ENCODE peak calls at places on chromosomes 13 and 19, in five cellular contexts. K is EH; U is activated CD4-positive, CD25-positive, alpha-beta regulatory T cell; R is Peyer's patch; X is NCI-H1436. P is an unnamed sample.

GRCh38 chr19:13597625-13598024 is 91.3 kb upstream of the CACNA1A start:
- DNase-seq in X (peak), K (peak), R (no peak), U (no peak), P (peak)

GRCh38 chr13:101090287-101090686 is 326.0 kb downstream of the NALCN start:
- DNase-seq in U (no peak), K (no peak), R (no peak), X (no peak), P (no peak)

GRCh38 chr13:20780318-20780717 is 6.6 kb upstream of the EEF1AKMT1 start:
- DNase-seq in X (no peak), K (no peak), U (no peak), R (no peak), P (no peak)

GRCh38 chr13:113814435-113814821 is 49.4 kb downstream of the GAS6 start:
- DNase-seq in U (no peak), R (no peak), X (no peak), K (peak), P (peak)

GRCh38 chr13:67230774-67231480 is 791 bp upstream of the PCDH9 start:
- DNase-seq in X (no peak), R (peak), K (peak), U (no peak), P (peak)

GRCh38 chr19:3760871-3761361 is 576 bp downstream of the APBA3 start:
- DNase-seq in R (no peak), K (peak), U (no peak), X (no peak), P (peak)

GRCh38 chr19:49930483-49931011 is 1.2 kb upstream of the NUP62 start:
- DNase-seq in R (no peak), X (peak), K (peak), U (peak), P (peak)

GRCh38 chr13:114140909-114141255 is 8.5 kb upstream of the RASA3 start:
- DNase-seq in X (no peak), K (no peak), R (peak), U (peak), P (no peak)

GRCh38 chr13:61136515-61136914 is 279.1 kb downstream of the PCDH20 start:
- DNase-seq in X (no peak), R (no peak), U (no peak), K (no peak), P (no peak)

GRCh38 chr13:108269601-108270328 is at the start of gene TNFSF13B:
- DNase-seq in K (peak), R (peak), X (no peak), U (peak), P (peak)

GRCh38 chr13:109151696-109152095 is 522.3 kb downstream of the MYO16 start:
- DNase-seq in R (no peak), K (no peak), X (no peak), U (no peak), P (no peak)

GRCh38 chr13:58461217-58461616 is 829.7 kb downstream of the PCDH17 start:
- DNase-seq in U (no peak), K (no peak), R (no peak), X (no peak), P (no peak)

GRCh38 chr13:29522044-29522685 is 73.3 kb downstream of the SLC7A1 start:
- DNase-seq in R (peak), U (no peak), X (no peak), K (peak), P (peak)

GRCh38 chr13:23979361-23980159 is 82.3 kb upstream of the C1QTNF9B start:
- DNase-seq in X (no peak), U (no peak), K (peak), R (peak), P (peak)

GRCh38 chr19:14349426-14349825 is 31.8 kb upstream of the ADGRE5 start:
- DNase-seq in U (no peak), R (no peak), X (no peak), K (no peak), P (no peak)

GRCh38 chr13:47598340-47598911 is 402.6 kb downstream of the SUCLA2 start:
- DNase-seq in K (peak), U (no peak), X (no peak), R (no peak), P (peak)

GRCh38 chr19:37551123-37551993 is 43.2 kb downstream of the ZNF571 start:
- DNase-seq in R (peak), X (no peak), K (peak), U (peak), P (peak)

GRCh38 chr19:48852292-48852691 is 16.0 kb upstream of the HSD17B14 start:
- DNase-seq in X (no peak), K (no peak), R (no peak), U (no peak), P (no peak)

GRCh38 chr19:10112037-10112751 is 701 bp downstream of the P2RY11 start:
- DNase-seq in R (no peak), X (no peak), U (no peak), K (peak), P (no peak)

GRCh38 chr13:23696610-23697009 is 126.4 kb downstream of the TNFRSF19 start:
- DNase-seq in U (no peak), R (no peak), X (no peak), K (no peak), P (no peak)

GRCh38 chr19:38683393-38684077 is 36.1 kb downstream of the ACTN4 start:
- DNase-seq in U (peak), R (peak), X (no peak), K (peak), P (peak)

GRCh38 chr19:10744848-10745293 is 27.0 kb downstream of the DNM2 start:
- DNase-seq in X (no peak), R (peak), U (no peak), K (no peak), P (no peak)

GRCh38 chr13:73857106-73857505 is 277.1 kb downstream of the KLF12 start:
- DNase-seq in R (no peak), X (no peak), U (no peak), K (no peak), P (no peak)

GRCh38 chr13:33518442-33518841 is 232.9 kb upstream of the STARD13 start:
- DNase-seq in K (no peak), X (no peak), R (no peak), U (no peak), P (no peak)

GRCh38 chr19:29105629-29106352 is 107.2 kb downstream of the UQCRFS1 start:
- DNase-seq in U (no peak), X (no peak), K (no peak), R (no peak), P (no peak)

GRCh38 chr13:50951366-50951765 is 41.8 kb downstream of the RNASEH2B start:
- DNase-seq in K (no peak), U (no peak), X (no peak), R (no peak), P (no peak)

GRCh38 chr19:41926028-41926860 is 2.0 kb downstream of the ERFL start:
- DNase-seq in U (no peak), K (no peak), X (no peak), R (no peak), P (no peak)

GRCh38 chr13:78430166-78430791 is 173.1 kb downstream of the POU4F1 start:
- DNase-seq in U (no peak), X (no peak), R (no peak), K (peak), P (no peak)

GRCh38 chr13:77810430-77810829 is 108.2 kb downstream of the EDNRB start:
- DNase-seq in U (no peak), X (no peak), K (peak), R (no peak), P (no peak)

P was measured in adipocyte.